ENCODE peak calls at places on chromosomes 7 and 10, in six cellular contexts. N, V, S, B, A and M are unnamed samples.

GRCh38 chr7:139396323-139396951 is 36.7 kb downstream of the LUC7L2 start:
- DNase-seq in S (no peak), A (peak), B (no peak), N (no peak), V (peak), M (no peak)

GRCh38 chr7:50706469-50706937 is 76.2 kb downstream of the GRB10 start:
- DNase-seq in V (no peak), N (no peak), A (no peak), B (no peak), S (no peak), M (no peak)

GRCh38 chr7:155324012-155324917 is 26.6 kb downstream of the INSIG1 start:
- DNase-seq in N (no peak), A (no peak), S (no peak), B (no peak), V (no peak), M (no peak)

GRCh38 chr10:58237014-58237830 is 30.5 kb downstream of the IPMK start:
- DNase-seq in B (no peak), N (no peak), V (peak), A (peak), S (no peak), M (no peak)

GRCh38 chr10:132148261-132149251 is 38.2 kb upstream of the DPYSL4 start:
- DNase-seq in B (no peak), S (peak), V (no peak), A (no peak), N (peak), M (no peak)

GRCh38 chr7:30521532-30521931 is 16.9 kb upstream of the GGCT start:
- DNase-seq in N (peak), V (no peak), B (no peak), A (peak), S (peak), M (no peak)

GRCh38 chr10:45585131-45585530 is 87.4 kb downstream of the ZFAND4 start:
- DNase-seq in N (no peak), B (no peak), A (no peak), S (no peak), V (no peak), M (no peak)

GRCh38 chr10:117537436-117537903 is 5.1 kb upstream of the EMX2 start:
- DNase-seq in A (no peak), N (no peak), S (no peak), V (peak), B (no peak), M (no peak)

GRCh38 chr7:100629117-100629711 is 12.1 kb downstream of the TFR2 start:
- DNase-seq in A (no peak), V (no peak), B (no peak), N (no peak), S (no peak), M (no peak)

GRCh38 chr7:110483553-110483952 is 607.4 kb upstream of the LRRN3 start:
- DNase-seq in A (no peak), B (no peak), N (no peak), V (no peak), S (no peak), M (no peak)

GRCh38 chr7:157830331-157830730 is 493.5 kb downstream of the DNAJB6 start:
- DNase-seq in N (no peak), S (peak), B (no peak), A (no peak), V (no peak), M (no peak)

DNA sequence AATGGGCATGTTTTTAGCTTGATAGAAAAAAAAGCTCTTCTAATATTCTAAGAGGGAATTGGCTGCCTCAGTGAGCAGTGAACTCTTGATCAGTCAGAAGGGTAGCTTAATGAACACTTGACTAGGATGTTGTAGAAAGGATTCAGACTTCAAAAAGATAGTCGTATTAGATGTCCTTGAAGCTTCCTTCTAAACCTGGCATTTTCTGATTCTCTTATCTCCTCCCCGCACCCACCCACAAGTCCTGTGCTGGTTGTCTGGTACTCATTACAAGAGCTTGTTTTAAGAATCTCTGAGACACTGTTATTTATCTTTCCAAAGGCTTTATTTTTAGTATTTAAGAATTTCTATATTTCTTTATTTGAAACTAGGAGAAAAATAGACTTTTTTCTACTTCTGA is 7.4 kb upstream of the SMIM30 start:
- DNase-seq in V (no peak), B (no peak), N (no peak), A (no peak), S (no peak), M (no peak)
- H3K4me3 ChIP-seq in V (no peak), B (no peak), N (no peak), A (no peak), S (no peak), M (no peak)

DNA sequence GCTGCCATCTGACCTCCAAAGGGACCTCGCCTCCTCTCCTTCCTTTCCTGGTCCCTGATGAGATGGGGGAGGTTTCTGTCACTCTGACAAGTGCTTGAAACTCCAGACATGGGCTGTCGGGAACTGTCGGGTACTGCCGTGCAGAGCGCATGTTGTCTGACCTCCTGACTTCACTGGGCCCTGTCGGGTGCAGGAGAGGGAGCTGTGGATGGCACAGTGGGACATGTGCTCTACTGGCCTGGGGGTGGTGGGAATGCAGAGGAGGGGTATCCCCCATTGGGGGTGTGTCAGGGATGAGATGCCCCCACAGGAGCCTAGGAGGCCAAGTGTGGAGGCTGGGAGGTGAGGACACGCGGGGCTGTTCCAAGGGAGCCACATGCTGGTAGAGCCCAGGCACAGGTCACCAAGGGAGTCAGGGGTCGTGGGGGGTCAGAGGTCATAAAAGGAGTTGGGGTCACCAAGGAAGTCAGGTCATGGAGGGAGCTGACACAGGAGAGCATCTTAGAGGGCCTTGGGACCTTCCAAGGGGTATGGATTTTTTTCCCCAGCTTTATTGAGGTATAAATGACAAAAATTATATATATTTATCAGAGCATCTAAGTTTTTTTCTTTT is 30.9 kb downstream of the TMEM120A start:
- DNase-seq in N (no peak), S (no peak), B (no peak), V (no peak), A (no peak), M (no peak)
- H3K4me3 ChIP-seq in N (no peak), S (no peak), B (no peak), V (no peak), A (no peak), M (no peak)

DNA sequence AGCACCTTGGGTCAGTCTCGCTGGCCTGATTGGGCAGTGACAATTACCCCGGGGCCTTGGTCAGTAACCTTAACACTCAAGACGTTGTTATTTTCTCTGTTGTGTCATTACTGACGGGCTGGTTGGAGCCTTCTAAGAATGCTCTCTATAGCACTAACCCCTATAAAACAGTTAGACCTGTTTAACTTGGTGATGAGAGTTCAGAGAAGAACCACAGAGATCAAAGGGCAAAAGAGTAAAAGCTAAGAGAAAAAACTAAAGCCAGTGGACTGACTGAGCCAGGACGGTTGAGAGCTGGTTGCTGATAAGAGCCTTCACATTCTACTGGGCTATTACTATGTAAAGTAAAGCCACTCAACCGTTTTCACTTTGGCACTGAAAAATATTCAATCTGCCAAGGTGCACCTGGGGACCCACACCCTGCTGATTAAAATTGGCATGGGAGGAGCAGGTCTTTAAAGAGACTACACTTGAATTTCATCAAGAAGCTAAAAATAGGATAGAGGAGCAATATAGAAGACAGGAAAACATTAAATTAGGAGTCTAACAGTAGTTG is 13.6 kb upstream of the ITGB1 start:
- DNase-seq in V (no peak), N (no peak), A (no peak), B (no peak), S (no peak), M (no peak)
- H3K4me3 ChIP-seq in V (no peak), N (no peak), A (no peak), B (no peak), S (no peak), M (no peak)

GRCh38 chr10:84237199-84238051 is 3.9 kb downstream of the LRIT1 start:
- DNase-seq in S (no peak), V (no peak), N (peak), B (no peak), A (no peak), M (no peak)

GRCh38 chr10:84234508-84234907 is 6.8 kb downstream of the LRIT1 start:
- DNase-seq in N (no peak), A (no peak), B (no peak), S (no peak), V (no peak), M (no peak)

GRCh38 chr10:84235096-84235495 is 6.2 kb downstream of the LRIT1 start:
- DNase-seq in V (no peak), S (no peak), B (no peak), N (no peak), A (no peak), M (no peak)

GRCh38 chr10:84238909-84239308 is 2.4 kb downstream of the LRIT1 start:
- DNase-seq in N (no peak), B (no peak), V (no peak), S (no peak), A (no peak), M (no peak)

DNA sequence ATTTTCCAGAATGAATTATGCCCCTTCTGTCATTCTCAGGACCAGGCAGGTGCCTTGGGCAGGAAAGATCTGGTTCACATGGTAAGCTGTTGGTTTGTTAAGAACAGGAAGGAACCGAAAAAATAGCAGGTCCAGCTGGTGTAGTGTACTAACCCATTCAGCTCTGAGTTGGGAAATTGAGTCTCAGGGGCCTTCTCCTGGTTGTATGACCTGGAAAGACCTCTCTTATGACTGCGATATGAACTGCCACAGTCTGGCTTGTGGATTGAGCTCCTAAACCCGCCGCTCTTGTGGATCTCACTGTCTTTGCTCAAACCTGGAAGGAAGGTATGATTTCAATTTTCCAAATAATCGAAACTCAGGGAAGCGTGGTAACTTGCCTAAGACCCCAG is 4.5 kb downstream of the LRIT1 start:
- DNase-seq in V (no peak), B (no peak), S (no peak), A (no peak), N (no peak), M (no peak)
- H3K4me3 ChIP-seq in V (no peak), B (no peak), S (no peak), A (no peak), N (no peak), M (no peak)

GRCh38 chr7:23477170-23477525 is 6.9 kb upstream of the IGF2BP3 start:
- DNase-seq in V (peak), S (no peak), B (no peak), A (no peak), N (no peak), M (no peak)
- H3K4me3 ChIP-seq in V (no peak), S (no peak), B (no peak), A (no peak), N (no peak), M (no peak)